ENCODE peak calls at places on chromosomes 13 and 19, in ten cellular contexts. J is transverse colon, P is GM06990, S is fibroblast of the aortic adventitia, I is astrocyte of the cerebellum, T is A549, V is fibroblast of pulmonary artery, A is heart left ventricle, K is SK-N-SH, B is ascending aorta. N is an unnamed sample.

GRCh38 chr13:30148171-30148754 is 159.1 kb downstream of the KATNAL1 start:
- DNase-seq in S (no peak), K (no peak), B (no peak), I (no peak), T (no peak), P (no peak), J (no peak), A (no peak), V (no peak), N (no peak)

GRCh38 chr13:26219726-26220125 is 2.4 kb downstream of the RNF6 start:
- DNase-seq in K (no peak), J (no peak), V (no peak), A (no peak), B (no peak), P (no peak), S (peak), T (no peak), I (no peak), N (peak)

GRCh38 chr13:48594080-48594815 is 59.5 kb upstream of the CYSLTR2 start:
- DNase-seq in P (no peak), J (no peak), I (no peak), K (no peak), A (no peak), S (no peak), T (no peak), V (no peak), B (no peak), N (no peak)

GRCh38 chr13:72959643-72960042 is 99.2 kb upstream of the KLF5 start:
- DNase-seq in S (peak), B (no peak), V (peak), A (no peak), T (no peak), P (no peak), J (no peak), I (no peak), K (no peak), N (no peak)

GRCh38 chr13:41554180-41554579 is 96.8 kb downstream of the RGCC start:
- DNase-seq in K (no peak), S (no peak), P (no peak), T (no peak), I (no peak), J (no peak), B (no peak), A (no peak), V (no peak), N (no peak)

GRCh38 chr13:114151565-114152284 is 19.3 kb upstream of the RASA3 start:
- DNase-seq in I (no peak), J (peak), P (no peak), S (no peak), A (no peak), T (no peak), B (no peak), V (no peak), K (no peak), N (no peak)

GRCh38 chr13:43377149-43377548 is 353.8 kb downstream of the DNAJC15 start:
- DNase-seq in J (no peak), V (peak), K (no peak), P (no peak), I (no peak), S (peak), T (no peak), A (no peak), B (no peak), N (no peak)

GRCh38 chr13:99055286-99056073 is 77.6 kb upstream of the DOCK9 start:
- DNase-seq in S (peak), V (no peak), I (no peak), J (no peak), B (no peak), P (no peak), K (no peak), A (no peak), T (no peak), N (no peak)

GRCh38 chr19:6333439-6333838 is at the start of gene ACER1:
- DNase-seq in I (no peak), B (no peak), K (no peak), P (no peak), V (no peak), A (no peak), J (no peak), S (no peak), T (no peak), N (no peak)

GRCh38 chr13:100543872-100544602 is 44.6 kb downstream of the GGACT start:
- DNase-seq in V (no peak), I (no peak), J (no peak), S (no peak), K (no peak), A (peak), B (no peak), P (no peak), T (no peak), N (no peak)

GRCh38 chr19:30046522-30046921 is 104.5 kb downstream of the URI1 start:
- DNase-seq in T (peak), P (peak), V (peak), J (no peak), B (no peak), S (no peak), K (peak), I (peak), A (no peak), N (no peak)

GRCh38 chr13:21137696-21138095 is 38.7 kb downstream of the SKA3 start:
- DNase-seq in B (no peak), V (peak), T (peak), P (no peak), J (no peak), I (no peak), A (no peak), K (no peak), S (no peak), N (no peak)

GRCh38 chr13:114063545-114064515 is 68.6 kb downstream of the RASA3 start:
- DNase-seq in S (peak), K (peak), P (peak), I (no peak), J (peak), B (no peak), V (peak), T (peak), A (no peak), N (peak)

GRCh38 chr13:23921451-23921888 is 24.2 kb upstream of the C1QTNF9B start:
- DNase-seq in P (no peak), B (no peak), J (no peak), V (peak), A (no peak), I (peak), T (peak), S (peak), K (peak), N (peak)

DNA sequence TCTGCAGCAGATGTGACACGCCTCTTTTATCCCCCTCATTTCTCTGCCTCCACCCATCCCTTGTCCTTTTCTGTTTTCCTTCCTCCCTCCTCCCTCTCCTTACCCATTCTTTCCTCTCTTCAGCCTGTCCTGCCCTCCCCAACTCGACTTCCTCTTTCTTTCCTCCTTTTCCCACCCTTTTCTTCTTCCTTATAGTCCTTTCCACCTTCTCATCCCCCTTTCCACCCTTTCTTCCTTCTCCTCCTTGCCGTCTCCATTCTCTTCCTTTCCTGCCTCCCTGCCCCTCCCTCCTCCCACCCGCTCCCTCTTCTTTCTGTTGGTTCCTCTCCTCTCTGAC is 688 bp upstream of the ZNF71 start:
- DNase-seq in B (no peak), J (no peak), T (no peak), A (no peak), V (no peak), P (no peak), S (no peak), K (no peak), I (no peak), N (no peak)
- H3K4me3 ChIP-seq in B (peak), J (peak), T (peak), A (peak), V (peak), P (peak), S (peak), K (no peak), I (peak), N (peak)

GRCh38 chr19:19409235-19410030 is 4.0 kb downstream of the GATAD2A start:
- DNase-seq in S (no peak), J (no peak), K (no peak), V (no peak), B (no peak), I (no peak), P (no peak), A (no peak), T (no peak), N (no peak)

GRCh38 chr19:19405919-19406877 is 723 bp downstream of the GATAD2A start:
- DNase-seq in A (peak), B (no peak), K (peak), T (peak), I (peak), V (peak), S (peak), P (peak), J (peak), N (no peak)

GRCh38 chr19:19404879-19405860 is at the start of gene GATAD2A:
- DNase-seq in V (peak), K (peak), P (peak), S (peak), J (peak), B (peak), I (peak), A (peak), T (peak), N (peak)

GRCh38 chr19:19407640-19407933 is 2.1 kb downstream of the GATAD2A start:
- DNase-seq in J (no peak), K (no peak), I (no peak), T (no peak), B (no peak), P (no peak), V (no peak), S (no peak), A (no peak), N (no peak)

DNA sequence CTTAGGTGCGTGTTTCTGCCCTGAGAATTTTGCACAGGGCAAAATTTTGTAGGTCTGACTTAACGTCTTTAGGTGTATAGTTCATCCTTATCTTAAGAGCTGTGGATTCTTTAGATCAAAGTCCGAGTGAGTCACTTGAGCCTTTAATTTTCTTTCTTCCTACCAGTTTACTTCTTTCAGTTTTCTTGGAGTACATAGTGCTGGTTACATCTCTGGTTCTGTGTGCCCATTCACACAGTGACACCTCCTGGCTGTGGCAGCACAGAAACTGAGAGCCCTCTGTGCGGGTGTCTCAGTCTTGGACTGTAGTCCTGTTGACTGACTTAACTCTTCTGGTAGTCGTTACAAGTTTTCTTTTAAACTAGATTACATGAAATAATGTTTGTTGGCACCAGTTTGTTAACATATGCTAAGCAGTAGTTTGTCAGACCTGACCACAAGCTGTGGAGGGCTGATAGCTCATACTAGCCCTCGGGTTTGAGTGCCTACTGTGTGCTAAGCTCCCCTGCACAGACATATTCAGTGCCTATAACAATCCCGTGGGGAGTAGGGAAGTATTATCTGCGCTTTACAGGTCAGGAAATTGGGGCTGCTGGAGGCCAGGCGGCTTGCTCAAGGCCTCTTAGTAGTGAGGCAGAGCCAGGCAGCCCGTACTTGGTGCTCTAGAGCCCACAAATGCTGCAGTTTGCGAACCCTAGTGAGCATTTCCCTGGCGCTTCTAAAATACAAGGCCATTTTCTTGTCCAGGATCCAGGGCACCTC is 1.6 kb downstream of the GATAD2A start:
- DNase-seq in I (no peak), A (no peak), S (peak), P (no peak), J (peak), K (no peak), V (peak), B (no peak), T (peak), N (no peak)
- TF ChIP-seq CTCF in I (peak), A (peak), S (peak), P (peak), J (peak), K (peak), V (peak), B (peak), T (peak), N (peak)

DNA sequence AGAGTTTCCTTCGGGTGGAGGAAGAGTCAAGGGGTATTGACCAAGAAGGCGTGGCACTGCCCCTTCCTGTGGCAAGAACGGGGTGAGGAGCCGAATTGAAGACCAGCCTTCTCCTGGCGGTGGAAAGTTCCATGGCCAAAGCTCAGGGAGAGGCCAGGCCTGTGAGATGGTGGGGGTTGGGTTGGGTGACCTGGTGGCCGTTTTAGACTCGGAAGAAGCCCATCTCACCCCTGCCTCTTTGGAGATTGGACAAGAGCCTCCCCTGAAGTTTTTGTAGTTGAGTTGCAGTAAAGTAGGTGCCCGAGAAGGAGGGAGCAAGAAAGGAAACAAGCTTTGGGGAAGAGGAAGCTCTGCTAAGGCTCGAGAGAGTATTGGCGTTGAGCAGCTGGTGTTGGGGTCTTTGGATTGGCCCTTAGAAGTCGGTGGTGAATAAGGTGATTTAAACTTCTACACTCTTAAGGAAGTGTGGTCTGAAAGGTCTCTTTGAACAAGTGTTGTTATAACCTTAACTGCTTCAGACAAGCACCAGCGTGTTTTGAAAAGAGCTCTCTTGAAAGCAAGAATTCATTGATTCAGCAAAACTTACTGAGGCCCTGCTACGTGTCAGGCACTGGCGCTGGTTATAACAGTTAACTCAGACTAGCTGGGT is 964 bp downstream of the SPINT2 start:
- DNase-seq in S (no peak), K (no peak), V (no peak), P (no peak), A (no peak), T (peak), B (peak), I (no peak), J (peak), N (no peak)
- H3K4me3 ChIP-seq in S (no peak), K (no peak), V (no peak), P (peak), A (peak), T (peak), B (peak), I (no peak), J (peak), N (no peak)

GRCh38 chr13:52003551-52003950 is 7.7 kb downstream of the ATP7B start:
- DNase-seq in A (no peak), S (no peak), P (no peak), T (peak), V (no peak), J (peak), I (no peak), K (no peak), B (no peak), N (no peak)

GRCh38 chr13:52002361-52002760 is 8.9 kb downstream of the ATP7B start:
- DNase-seq in A (no peak), I (no peak), B (no peak), V (no peak), S (no peak), K (no peak), P (no peak), J (no peak), T (no peak), N (no peak)

GRCh38 chr13:51999525-51999924 is 11.7 kb downstream of the ATP7B start:
- DNase-seq in I (peak), J (no peak), B (no peak), P (no peak), A (peak), V (no peak), K (no peak), T (no peak), S (peak), N (no peak)

GRCh38 chr13:51998723-51999471 is 12.4 kb downstream of the ATP7B start:
- DNase-seq in S (peak), K (no peak), I (no peak), J (no peak), T (no peak), A (no peak), P (no peak), V (no peak), B (no peak), N (no peak)

DNA sequence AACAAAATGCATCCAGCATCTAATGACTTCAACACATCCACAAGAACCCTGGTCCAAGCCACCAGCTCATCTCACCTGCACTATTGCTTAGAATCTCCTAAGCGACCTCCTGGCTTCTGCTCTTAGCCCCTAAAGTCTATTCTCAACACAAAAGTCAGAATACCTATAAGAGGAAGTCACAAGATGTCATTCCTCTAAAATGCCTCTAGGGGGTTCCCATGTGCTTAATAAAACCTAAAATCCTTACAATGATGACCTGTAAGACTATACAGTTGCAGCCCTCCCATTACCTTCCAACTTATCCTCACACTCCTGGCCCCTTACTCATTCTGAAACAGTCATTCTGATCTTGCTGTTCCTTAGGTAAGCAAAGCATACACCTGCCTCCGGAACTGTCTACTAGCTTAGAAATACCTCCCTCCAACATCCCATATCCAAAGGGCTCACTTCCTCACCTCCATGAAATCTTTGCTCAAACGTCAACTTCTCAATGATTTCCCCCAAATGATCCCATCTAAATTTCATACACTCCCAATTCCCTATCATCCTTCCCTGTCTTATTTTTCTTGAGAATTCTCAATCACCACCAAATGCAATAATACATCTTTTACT is 10.0 kb downstream of the ATP7B start:
- DNase-seq in V (peak), J (no peak), I (peak), A (no peak), P (no peak), K (peak), B (no peak), T (peak), S (peak), N (peak)
- TF ChIP-seq CTCF in V (peak), J (peak), I (peak), A (peak), P (peak), K (peak), B (peak), T (peak), S (peak), N (peak)

DNA sequence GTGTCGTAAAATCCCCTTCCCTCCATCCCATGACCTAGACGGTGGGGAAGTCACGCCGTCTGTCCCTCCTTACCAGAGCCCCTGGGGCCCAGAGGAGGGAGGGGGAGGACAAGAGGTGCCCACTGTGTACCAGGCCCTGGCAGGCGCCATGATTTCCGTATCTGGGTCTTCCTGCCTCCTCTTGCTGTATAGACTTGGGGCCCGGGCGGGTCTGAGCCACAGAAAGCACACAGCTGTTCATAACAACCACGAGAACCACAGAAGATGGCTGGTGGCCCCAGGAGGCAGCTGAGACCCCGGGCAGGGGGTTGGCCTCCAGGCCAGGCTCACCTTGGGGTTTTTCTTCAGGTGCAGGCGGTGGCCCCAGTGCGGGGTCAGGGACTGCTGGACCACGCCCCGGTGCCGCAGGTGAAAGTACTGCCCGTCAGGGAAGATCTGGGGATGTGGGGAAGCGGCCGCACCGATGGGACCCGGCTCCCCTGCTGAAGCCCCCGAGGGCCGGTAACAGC is 633 bp downstream of the PCSK4 start:
- DNase-seq in J (no peak), A (peak), T (no peak), I (no peak), S (no peak), K (peak), P (no peak), V (no peak), B (no peak), N (no peak)
- H3K4me3 ChIP-seq in J (peak), A (peak), T (peak), I (peak), S (peak), K (peak), P (peak), V (peak), B (peak), N (peak)

DNA sequence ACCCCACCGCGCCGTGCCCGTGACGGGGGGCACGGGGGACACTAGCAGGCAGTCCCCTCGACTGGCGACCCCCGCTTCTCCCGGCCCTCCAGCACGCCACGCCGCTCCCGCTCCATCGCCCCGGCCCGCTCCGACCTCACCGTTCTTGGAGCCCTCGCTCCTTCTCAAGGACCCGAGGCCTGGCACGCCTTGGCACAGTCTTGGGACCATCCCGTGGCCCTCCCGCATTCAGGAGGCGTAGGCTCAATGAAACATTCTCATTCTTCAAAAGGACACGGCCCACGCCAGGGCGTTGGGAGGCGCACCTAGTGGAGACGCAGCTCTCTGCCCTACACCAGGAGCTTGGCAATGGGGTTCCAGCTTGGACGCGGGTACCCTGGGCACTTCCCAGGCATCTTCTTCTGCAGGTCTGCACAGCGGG is 473 bp upstream of the CERS1 start:
- DNase-seq in K (peak), B (no peak), I (no peak), T (peak), P (no peak), V (no peak), S (no peak), J (no peak), A (peak), N (no peak)
- TF ChIP-seq CTCF in K (no peak), B (no peak), I (peak), T (no peak), P (no peak), V (no peak), S (no peak), J (no peak), A (no peak), N (no peak)

GRCh38 chr19:19113040-19113541 is 25.2 kb downstream of the TMEM161A start:
- DNase-seq in I (no peak), K (peak), A (no peak), J (no peak), P (no peak), S (peak), V (peak), T (peak), B (no peak), N (no peak)

GRCh38 chr19:19109601-19110000 is 28.7 kb downstream of the TMEM161A start:
- DNase-seq in A (no peak), I (no peak), J (no peak), V (peak), S (peak), T (no peak), B (no peak), K (no peak), P (no peak), N (no peak)

GRCh38 chr19:19111967-19112580 is 26.2 kb downstream of the TMEM161A start:
- DNase-seq in S (no peak), V (no peak), B (no peak), K (peak), A (no peak), P (no peak), J (no peak), I (no peak), T (no peak), N (no peak)

GRCh38 chr19:19111138-19111835 is 27.0 kb downstream of the TMEM161A start:
- DNase-seq in P (no peak), K (peak), V (no peak), A (no peak), T (no peak), B (no peak), S (no peak), J (no peak), I (no peak), N (no peak)

GRCh38 chr19:19110410-19111137 is 27.7 kb downstream of the TMEM161A start:
- DNase-seq in P (peak), J (no peak), T (peak), V (no peak), I (no peak), B (no peak), A (no peak), S (no peak), K (peak), N (no peak)
- H3K4me3 ChIP-seq in P (no peak), J (no peak), T (no peak), V (no peak), I (no peak), B (peak), A (no peak), S (no peak), K (no peak), N (no peak)